ENCODE peak calls at places on chromosome 13, in five cellular contexts. T is HFF-Myc, U is esophagus muscularis mucosa, J is Peyer's patch, N is fibroblast of the aortic adventitia. C is an unnamed sample.

GRCh38 chr13:102402292-102402691 is 444 bp upstream of the FGF14 start:
- DNase-seq in T (no peak), U (no peak), J (no peak), N (peak; percentile 5), C (peak; percentile 51)

GRCh38 chr13:107866666-107867623 is 348.4 kb downstream of the LIG4 start:
- DNase-seq in T (no peak), U (no peak), J (no peak), N (peak; percentile 24), C (no peak)

GRCh38 chr13:30154931-30155330 is 152.4 kb downstream of the KATNAL1 start:
- DNase-seq in T (no peak), U (no peak), J (peak; percentile 36), N (no peak), C (no peak)

GRCh38 chr13:113118328-113119021 is 4.1 kb upstream of the F10 start:
- DNase-seq in T (no peak), U (no peak), J (no peak), N (no peak), C (no peak)

GRCh38 chr13:36839281-36839680 is 20.3 kb downstream of the RFXAP start:
- DNase-seq in T (no peak), U (no peak), J (no peak), N (no peak), C (no peak)

GRCh38 chr13:99304541-99304940 is 2.7 kb downstream of the GPR183 start:
- DNase-seq in T (no peak), U (no peak), J (no peak), N (no peak), C (no peak)

GRCh38 chr13:25752957-25753540 is 298.8 kb downstream of the SHISA2 start:
- DNase-seq in T (peak; percentile 47), U (no peak), J (no peak), N (peak; percentile 94), C (no peak)

GRCh38 chr13:43229506-43229905 is 206.1 kb downstream of the DNAJC15 start:
- DNase-seq in T (no peak), U (peak; percentile 87), J (no peak), N (peak; percentile 83), C (no peak)

GRCh38 chr13:39253774-39254173 is 215.5 kb downstream of the NHLRC3 start:
- DNase-seq in T (no peak), U (no peak), J (no peak), N (peak; percentile 19), C (no peak)

GRCh38 chr13:59946924-59947323 is 216.8 kb downstream of the DIAPH3 start:
- DNase-seq in T (no peak), U (no peak), J (no peak), N (no peak), C (no peak)

GRCh38 chr13:73657821-73658540 is 476.2 kb downstream of the KLF12 start:
- DNase-seq in T (peak; percentile 50), U (no peak), J (no peak), N (peak; percentile 70), C (no peak)

GRCh38 chr13:104008571-104009435 is 942.6 kb upstream of the SLC10A2 start:
- DNase-seq in T (no peak), U (no peak), J (no peak), N (peak; percentile 44), C (no peak)

GRCh38 chr13:24181991-24182702 is 21.6 kb downstream of the SPATA13 start:
- DNase-seq in T (no peak), U (peak; percentile 50), J (no peak), N (no peak), C (no peak)

GRCh38 chr13:102333320-102334181 is 68.3 kb downstream of the FGF14 start:
- DNase-seq in T (no peak), U (no peak), J (no peak), N (no peak), C (no peak)

GRCh38 chr13:29758591-29759114 is 91.8 kb downstream of the UBL3 start:
- DNase-seq in T (no peak), U (no peak), J (no peak), N (no peak), C (no peak)

GRCh38 chr13:111474136-111475002 is 153.9 kb downstream of the TEX29 start:
- DNase-seq in T (peak; percentile 1), U (no peak), J (no peak), N (peak; percentile 44), C (peak; percentile 62)

GRCh38 chr13:44331446-44331845 is 42.2 kb upstream of the SERP2 start:
- DNase-seq in T (no peak), U (peak; percentile 77), J (no peak), N (no peak), C (no peak)

GRCh38 chr13:49587311-49587847 is 2.0 kb upstream of the RCBTB1 start:
- DNase-seq in T (no peak), U (no peak), J (no peak), N (peak; percentile 28), C (no peak)

GRCh38 chr13:73732350-73732749 is 401.9 kb downstream of the KLF12 start:
- DNase-seq in T (no peak), U (no peak), J (no peak), N (no peak), C (no peak)

GRCh38 chr13:75938811-75939525 is 302.8 kb downstream of the LMO7 start:
- DNase-seq in T (no peak), U (no peak), J (no peak), N (peak; percentile 61), C (no peak)

GRCh38 chr13:91632071-91632470 is 233.7 kb downstream of the GPC5 start:
- DNase-seq in T (no peak), U (no peak), J (no peak), N (peak; percentile 5), C (no peak)

GRCh38 chr13:24671367-24672117 is 8.7 kb upstream of the ATP12A start:
- DNase-seq in T (peak; percentile 85), U (no peak), J (no peak), N (peak; percentile 85), C (no peak)

GRCh38 chr13:68439821-68440220 is 1209.7 kb upstream of the PCDH9 start:
- DNase-seq in T (no peak), U (no peak), J (no peak), N (no peak), C (no peak)

GRCh38 chr13:50518131-50518530 is 325.4 kb downstream of the DLEU7 start:
- DNase-seq in T (no peak), U (no peak), J (no peak), N (no peak), C (no peak)

GRCh38 chr13:48602296-48603040 is 51.3 kb upstream of the CYSLTR2 start:
- DNase-seq in T (no peak), U (peak; percentile 75), J (no peak), N (no peak), C (no peak)

GRCh38 chr13:110628952-110629701 is 13.8 kb downstream of the NAXD start:
- DNase-seq in T (no peak), U (no peak), J (no peak), N (no peak), C (no peak)

GRCh38 chr13:46598140-46598819 is 45.3 kb downstream of the LRCH1 start:
- DNase-seq in T (no peak), U (no peak), J (no peak), N (no peak), C (no peak)

GRCh38 chr13:46104868-46105267 is at the start of gene CPB2:
- DNase-seq in T (no peak), U (no peak), J (no peak), N (no peak), C (no peak)

GRCh38 chr13:99969934-99970760 is 1.4 kb downstream of the ZIC5 start:
- DNase-seq in T (no peak), U (no peak), J (no peak), N (no peak), C (peak; percentile 65)

GRCh38 chr13:98937911-98938381 is 39.9 kb downstream of the DOCK9 start:
- DNase-seq in T (no peak), U (peak; percentile 74), J (no peak), N (peak; percentile 16), C (no peak)

GRCh38 chr13:46288570-46289259 is 77.0 kb downstream of the LRRC63 start:
- DNase-seq in T (no peak), U (no peak), J (no peak), N (peak; percentile 79), C (no peak)